ENCODE peak calls at places on chromosomes 1 and 21, in five cellular contexts. B is psoas muscle, G is neural progenitor cell, H is spleen, L is GM23248. E is an unnamed sample. For H3K4me1, the result is how much of the 10 kb centered on the place peaks cover.

GRCh38 chr1:47175227-47175934 is 14.5 kb downstream of the PDZK1IP1 start:
- DNase-seq in B (no peak), G (peak), H (peak), L (peak), E (no peak)

GRCh38 chr1:38858833-38859560 is 575 bp downstream of the RRAGC start:
- DNase-seq in B (peak), G (no peak), H (peak), L (peak), E (peak)

GRCh38 chr1:65230741-65231439 is 78.5 kb upstream of the DNAJC6 start:
- DNase-seq in B (no peak), G (no peak), H (no peak), L (no peak), E (no peak)

GRCh38 chr21:43571976-43572375 is 87.3 kb downstream of the HSF2BP start:
- DNase-seq in B (no peak), G (no peak), H (no peak), L (no peak), E (no peak)

GRCh38 chr1:160116277-160117147 is 953 bp downstream of the ATP1A2 start:
- DNase-seq in B (peak), G (no peak), H (no peak), L (peak), E (no peak)

GRCh38 chr1:220487297-220487820 is 40.6 kb upstream of the MARK1 start:
- DNase-seq in B (no peak), G (peak), H (no peak), L (peak), E (no peak)

GRCh38 chr1:183841550-183841949 is 36.6 kb downstream of the RGL1 start:
- DNase-seq in B (no peak), G (no peak), H (no peak), L (peak), E (no peak)

GRCh38 chr1:38020361-38020760 is 7.8 kb downstream of the UTP11 start:
- DNase-seq in B (no peak), G (no peak), H (no peak), L (no peak), E (no peak)

GRCh38 chr1:95207223-95207935 is 26.6 kb upstream of the RWDD3 start:
- DNase-seq in B (no peak), G (no peak), H (no peak), L (no peak), E (no peak)

GRCh38 chr1:6770727-6771567 is 14.3 kb upstream of the CAMTA1 start:
- DNase-seq in B (no peak), G (peak), H (no peak), L (peak), E (no peak)

GRCh38 chr1:230825061-230825803 is 43.1 kb downstream of the C1orf198 start:
- DNase-seq in B (no peak), G (no peak), H (no peak), L (peak), E (no peak)

GRCh38 chr1:8903410-8903809 is 24.9 kb upstream of the ENO1 start:
- DNase-seq in B (no peak), G (no peak), H (no peak), L (peak), E (no peak)

GRCh38 chr1:199010933-199011332 is 372.1 kb downstream of the PTPRC start:
- DNase-seq in B (no peak), G (no peak), H (no peak), L (peak), E (no peak)

GRCh38 chr1:204494281-204495077 is at the start of gene PIK3C2B:
- DNase-seq in B (peak), G (peak), H (peak), L (peak), E (peak)

GRCh38 chr1:159937014-159937750 is 8.2 kb downstream of the IGSF9 start:
- DNase-seq in B (no peak), G (no peak), H (no peak), L (no peak), E (no peak)

GRCh38 chr21:44995257-44995941 is 55.6 kb downstream of the SLX9 start:
- DNase-seq in B (peak), G (no peak), H (peak), L (no peak), E (no peak)

GRCh38 chr1:156733989-156734584 is 5.5 kb upstream of the ISG20L2 start:
- DNase-seq in B (no peak), G (no peak), H (peak), L (no peak), E (no peak)

GRCh38 chr1:182032251-182032650 is 29.3 kb downstream of the ZNF648 start:
- DNase-seq in B (no peak), G (peak), H (no peak), L (peak), E (no peak)

GRCh38 chr21:36929622-36930021 is 36.8 kb downstream of the HLCS start:
- DNase-seq in B (no peak), G (peak), H (no peak), L (no peak), E (no peak)

GRCh38 chr1:160127865-160128523 is 12.4 kb downstream of the ATP1A2 start:
- DNase-seq in B (peak), G (no peak), H (peak), L (peak), E (no peak)

GRCh38 chr1:203342192-203342940 is 8.6 kb downstream of the FMOD start:
- DNase-seq in B (no peak), G (peak), H (no peak), L (peak), E (no peak)

GRCh38 chr1:6868371-6869001 is 83.2 kb downstream of the CAMTA1 start:
- DNase-seq in B (no peak), G (no peak), H (no peak), L (no peak), E (no peak)

GRCh38 chr1:178411756-178412399 is 84.9 kb downstream of the CLEC20A start:
- DNase-seq in B (no peak), G (no peak), H (no peak), L (no peak), E (peak)

GRCh38 chr1:119286587-119287181 is 81.9 kb upstream of the HAO2 start:
- DNase-seq in B (no peak), G (peak), H (no peak), L (peak), E (no peak)

GRCh38 chr1:219503549-219503948 is 109.4 kb downstream of the ZC3H11B start:
- DNase-seq in B (no peak), G (no peak), H (no peak), L (no peak), E (no peak)

DNA sequence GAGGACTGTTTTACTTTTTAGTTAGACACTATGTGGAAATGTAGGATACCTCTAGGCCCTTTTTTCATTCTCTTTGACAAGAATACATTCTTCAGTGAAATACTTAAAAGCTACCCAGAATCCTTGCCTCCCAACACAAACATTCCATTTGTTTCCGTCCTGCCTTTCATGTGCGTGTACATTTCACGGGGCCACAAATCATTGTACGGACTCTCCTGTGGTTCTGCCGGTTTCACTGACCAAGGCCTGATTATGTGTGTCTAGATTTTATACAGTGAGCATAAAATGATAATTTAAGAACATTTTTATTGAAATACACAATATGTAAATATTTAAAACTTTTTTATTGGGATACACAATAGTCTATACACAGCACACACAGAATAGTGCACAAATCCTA is 76.4 kb downstream of the RUNX3 start:
- DNase-seq in B (no peak), G (no peak), H (no peak), L (no peak), E (no peak)
- H3K27ac ChIP-seq in B (no peak), G (no peak), H (no peak), L (no peak), E (no peak)

DNA sequence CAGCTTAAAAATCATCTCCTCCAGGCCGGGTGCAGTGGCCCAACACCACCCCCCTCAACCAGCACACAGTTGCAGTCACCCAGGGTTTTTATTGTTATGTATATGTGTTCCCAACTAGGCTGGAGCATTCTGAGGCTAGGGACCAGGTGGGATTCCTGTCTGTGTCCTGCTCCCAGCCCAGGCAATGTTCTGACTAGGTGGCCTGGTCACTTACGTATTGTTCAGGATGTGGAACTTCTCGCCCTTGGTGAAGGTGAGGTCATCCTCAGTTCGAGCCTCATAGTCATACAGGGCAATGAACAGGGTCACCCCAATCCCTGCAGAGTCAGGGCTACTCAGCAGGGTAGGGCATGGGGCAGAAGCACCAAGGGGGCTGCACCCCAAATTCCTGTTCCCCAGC is 12.2 kb downstream of the FGR start:
- DNase-seq in B (no peak), G (no peak), H (no peak), L (no peak), E (peak)
- H3K4me1 ChIP-seq in B (under half), G (under half), H (half or more), L (under half), E (half or more)

DNA sequence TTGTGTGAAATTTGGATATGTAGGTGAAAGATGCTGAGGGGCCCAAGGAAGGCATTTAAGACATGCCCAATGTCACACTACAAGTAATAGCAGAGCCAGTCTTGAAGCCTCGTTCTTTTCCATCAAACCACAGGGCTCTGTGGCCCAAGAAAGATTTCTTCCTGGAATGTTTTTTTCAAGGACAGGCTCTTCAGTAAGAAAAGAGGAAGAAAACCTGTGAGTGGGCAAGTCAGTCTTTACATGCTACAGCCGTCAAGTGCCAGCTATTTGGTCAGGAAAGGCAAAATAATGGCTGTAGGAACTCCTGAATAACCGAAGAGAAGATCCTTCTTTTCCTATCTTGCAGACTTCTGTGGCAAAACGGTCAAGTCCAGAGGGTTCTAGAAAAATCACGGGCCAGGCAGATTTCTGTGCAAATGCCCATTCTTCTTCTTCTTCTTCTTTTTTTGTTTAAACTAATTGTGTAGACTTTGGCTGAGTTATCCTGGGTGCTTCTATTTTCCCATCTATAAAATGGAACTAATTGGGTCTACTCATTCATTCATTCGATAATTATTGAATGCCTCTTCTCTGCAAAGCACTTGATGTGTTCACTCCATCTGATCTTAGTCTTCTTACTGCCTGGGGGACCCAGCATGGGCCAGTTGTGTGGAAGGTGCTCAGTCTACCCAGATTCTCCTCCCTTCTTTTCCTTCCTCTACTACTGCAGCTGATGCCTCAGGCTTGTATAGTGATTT is 1.9 kb upstream of the ID3 start:
- DNase-seq in B (no peak), G (no peak), H (no peak), L (no peak), E (no peak)
- H3K4me3 ChIP-seq in B (peak), G (peak), H (peak), L (peak), E (no peak)

GRCh38 chr1:42684139-42684538 is 1.9 kb downstream of the YBX1 start:
- DNase-seq in B (no peak), G (peak), H (no peak), L (peak), E (no peak)
- H3K27ac ChIP-seq in B (peak), G (no peak), H (peak), L (peak), E (no peak)